ENCODE peak calls at places on chromosome 17, in four cellular contexts. One of them, this sample, is unnamed.

GRCh38 chr17:7611635-7612293 is 2.9 kb downstream of the FXR2 start:
- DNase-seq in GM12878: no peak
- DNase-seq in SK-N-SH: no peak
- DNase-seq in K562: no peak
- DNase-seq in this sample: no peak

GRCh38 chr17:36943250-36944220 is 5.2 kb upstream of the AATF start:
- DNase-seq in SK-N-SH: peak
- DNase-seq in GM12878: no peak
- DNase-seq in K562: no peak
- DNase-seq in this sample: peak

GRCh38 chr17:77228224-77229215 is 87.8 kb downstream of the SEC14L1 start:
- DNase-seq in GM12878: no peak
- DNase-seq in K562: no peak
- DNase-seq in SK-N-SH: peak
- DNase-seq in this sample: no peak

GRCh38 chr17:33284022-33284421 is 9.1 kb downstream of the ASIC2 start:
- DNase-seq in SK-N-SH: no peak
- DNase-seq in K562: no peak
- DNase-seq in GM12878: no peak
- DNase-seq in this sample: no peak

GRCh38 chr17:35372846-35373531 is 432 bp downstream of the SLFN11 start:
- DNase-seq in SK-N-SH: peak
- DNase-seq in K562: no peak
- DNase-seq in GM12878: no peak
- DNase-seq in this sample: peak

GRCh38 chr17:55134486-55135157 is 130.1 kb upstream of the HLF start:
- DNase-seq in GM12878: no peak
- DNase-seq in SK-N-SH: no peak
- DNase-seq in K562: no peak
- DNase-seq in this sample: no peak

GRCh38 chr17:49968380-49969133 is 433 bp upstream of the DLX4 start:
- DNase-seq in SK-N-SH: peak
- DNase-seq in GM12878: no peak
- DNase-seq in K562: peak
- DNase-seq in this sample: peak

GRCh38 chr17:68868708-68869107 is 86.5 kb downstream of the ABCA8 start:
- DNase-seq in K562: no peak
- DNase-seq in SK-N-SH: no peak
- DNase-seq in GM12878: no peak
- DNase-seq in this sample: no peak

GRCh38 chr17:8375738-8376259 is 705 bp downstream of the KRABD2 start:
- DNase-seq in SK-N-SH: no peak
- DNase-seq in GM12878: no peak
- DNase-seq in K562: no peak
- DNase-seq in this sample: no peak

GRCh38 chr17:2549392-2550211 is 37.9 kb upstream of the METTL16 start:
- DNase-seq in K562: no peak
- DNase-seq in GM12878: no peak
- DNase-seq in SK-N-SH: no peak
- DNase-seq in this sample: no peak

GRCh38 chr17:50364715-50365114 is 8.3 kb downstream of the MRPL27 start:
- DNase-seq in SK-N-SH: no peak
- DNase-seq in GM12878: no peak
- DNase-seq in K562: no peak
- DNase-seq in this sample: no peak

GRCh38 chr17:60372790-60373483 is 19.0 kb downstream of the USP32 start:
- DNase-seq in SK-N-SH: no peak
- DNase-seq in GM12878: no peak
- DNase-seq in K562: no peak
- DNase-seq in this sample: no peak

GRCh38 chr17:1274243-1274608 is 4.0 kb downstream of the BHLHA9 start:
- DNase-seq in GM12878: no peak
- DNase-seq in SK-N-SH: no peak
- DNase-seq in K562: no peak
- DNase-seq in this sample: no peak
- TF ChIP-seq USF1 in GM12878: no peak
- TF ChIP-seq USF1 in SK-N-SH: no peak
- TF ChIP-seq USF1 in K562: no peak
- TF ChIP-seq USF1 in this sample: no peak

GRCh38 chr17:12992676-12993075 is 25.2 kb downstream of the ELAC2 start:
- DNase-seq in K562: no peak
- DNase-seq in GM12878: no peak
- DNase-seq in SK-N-SH: no peak
- DNase-seq in this sample: no peak

GRCh38 chr17:12993631-12994030 is 24.2 kb downstream of the ELAC2 start:
- DNase-seq in SK-N-SH: no peak
- DNase-seq in GM12878: no peak
- DNase-seq in K562: no peak
- DNase-seq in this sample: no peak

GRCh38 chr17:12990926-12991325 is 26.9 kb downstream of the ELAC2 start:
- DNase-seq in K562: no peak
- DNase-seq in SK-N-SH: no peak
- DNase-seq in GM12878: no peak
- DNase-seq in this sample: no peak

GRCh38 chr17:12987120-12987519 is 30.7 kb downstream of the ELAC2 start:
- DNase-seq in GM12878: no peak
- DNase-seq in K562: no peak
- DNase-seq in SK-N-SH: peak
- DNase-seq in this sample: peak

GRCh38 chr17:12990041-12990808 is 27.6 kb downstream of the ELAC2 start:
- DNase-seq in K562: peak
- DNase-seq in GM12878: no peak
- DNase-seq in SK-N-SH: no peak
- DNase-seq in this sample: no peak
- TF ChIP-seq USF1 in K562: no peak
- TF ChIP-seq USF1 in GM12878: no peak
- TF ChIP-seq USF1 in SK-N-SH: no peak
- TF ChIP-seq USF1 in this sample: no peak

GRCh38 chr17:79400989-79401703 is 209.7 kb downstream of the RBFOX3 start:
- DNase-seq in SK-N-SH: peak
- DNase-seq in GM12878: no peak
- DNase-seq in K562: peak
- DNase-seq in this sample: peak

GRCh38 chr17:79395545-79395944 is 215.3 kb downstream of the RBFOX3 start:
- DNase-seq in GM12878: no peak
- DNase-seq in K562: no peak
- DNase-seq in SK-N-SH: no peak
- DNase-seq in this sample: no peak

GRCh38 chr17:79399610-79400144 is 211.2 kb downstream of the RBFOX3 start:
- DNase-seq in K562: no peak
- DNase-seq in SK-N-SH: peak
- DNase-seq in GM12878: no peak
- DNase-seq in this sample: no peak

GRCh38 chr17:79396696-79397095 is 214.2 kb downstream of the RBFOX3 start:
- DNase-seq in GM12878: no peak
- DNase-seq in K562: no peak
- DNase-seq in SK-N-SH: no peak
- DNase-seq in this sample: no peak

GRCh38 chr17:79398441-79398840 is 212.4 kb downstream of the RBFOX3 start:
- DNase-seq in SK-N-SH: no peak
- DNase-seq in K562: no peak
- DNase-seq in GM12878: no peak
- DNase-seq in this sample: no peak
- TF ChIP-seq USF1 in SK-N-SH: no peak
- TF ChIP-seq USF1 in K562: no peak
- TF ChIP-seq USF1 in GM12878: no peak
- TF ChIP-seq USF1 in this sample: no peak

GRCh38 chr17:65554568-65555223 is 6.8 kb downstream of the AXIN2 start:
- DNase-seq in K562: no peak
- DNase-seq in SK-N-SH: no peak
- DNase-seq in GM12878: no peak
- DNase-seq in this sample: no peak
- TF ChIP-seq USF1 in K562: no peak
- TF ChIP-seq USF1 in SK-N-SH: no peak
- TF ChIP-seq USF1 in GM12878: no peak
- TF ChIP-seq USF1 in this sample: no peak

GRCh38 chr17:82960419-82961271 is 118.8 kb upstream of the METRNL start:
- DNase-seq in SK-N-SH: no peak
- DNase-seq in GM12878: no peak
- DNase-seq in K562: no peak
- DNase-seq in this sample: no peak
- TF ChIP-seq USF1 in SK-N-SH: no peak
- TF ChIP-seq USF1 in GM12878: no peak
- TF ChIP-seq USF1 in K562: no peak
- TF ChIP-seq USF1 in this sample: no peak

GRCh38 chr17:81428121-81428515 is 32.9 kb downstream of the BAHCC1 start:
- DNase-seq in GM12878: no peak
- DNase-seq in K562: no peak
- DNase-seq in SK-N-SH: peak
- DNase-seq in this sample: no peak
- TF ChIP-seq USF1 in GM12878: no peak
- TF ChIP-seq USF1 in K562: no peak
- TF ChIP-seq USF1 in SK-N-SH: no peak
- TF ChIP-seq USF1 in this sample: no peak

GRCh38 chr17:17694229-17695081 is 13.2 kb downstream of the RAI1 start:
- DNase-seq in K562: peak
- DNase-seq in GM12878: no peak
- DNase-seq in SK-N-SH: peak
- DNase-seq in this sample: peak

GRCh38 chr17:17698869-17699351 is 17.7 kb downstream of the RAI1 start:
- DNase-seq in GM12878: no peak
- DNase-seq in K562: no peak
- DNase-seq in SK-N-SH: no peak
- DNase-seq in this sample: peak

GRCh38 chr17:17696075-17696474 is 14.8 kb downstream of the RAI1 start:
- DNase-seq in K562: no peak
- DNase-seq in GM12878: no peak
- DNase-seq in SK-N-SH: no peak
- DNase-seq in this sample: no peak

GRCh38 chr17:17698371-17698770 is 17.1 kb downstream of the RAI1 start:
- DNase-seq in SK-N-SH: no peak
- DNase-seq in GM12878: no peak
- DNase-seq in K562: no peak
- DNase-seq in this sample: peak

DNA sequence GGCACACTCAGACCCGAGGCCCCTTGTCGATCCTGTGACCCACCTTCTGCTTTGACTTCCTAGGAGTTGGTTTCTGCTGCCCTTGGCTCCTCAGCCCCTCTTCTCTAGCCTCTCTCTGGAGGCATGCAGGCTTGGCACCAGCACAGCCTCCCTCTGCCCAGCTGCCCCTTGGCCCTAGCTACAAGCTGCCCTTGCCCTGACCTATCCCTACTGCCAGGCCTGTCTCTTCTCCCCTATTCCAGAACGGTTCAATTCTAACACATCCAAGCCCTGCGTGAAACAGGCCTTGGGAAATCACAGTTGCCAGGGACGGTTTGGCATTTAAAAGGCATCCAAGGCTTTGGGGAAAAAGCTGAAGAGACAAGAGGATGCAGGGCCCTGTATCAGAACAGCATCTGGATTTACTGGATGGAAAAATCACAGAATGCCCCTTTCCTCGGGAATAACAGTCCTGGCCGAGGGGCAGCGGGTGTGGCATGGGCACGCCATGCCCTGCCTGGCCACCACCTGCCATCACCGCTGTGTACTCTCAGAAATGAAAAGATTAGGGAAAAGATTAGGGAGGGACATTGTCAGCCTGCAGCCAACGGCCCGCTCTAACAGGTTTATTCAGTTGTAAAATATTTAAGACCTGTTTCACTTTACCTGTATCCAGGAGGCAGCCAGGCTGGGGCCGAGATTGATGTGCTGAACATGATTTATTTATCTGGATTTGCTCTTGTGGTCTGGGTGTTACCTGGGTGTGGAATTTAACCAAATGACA is 15.8 kb downstream of the RAI1 start:
- DNase-seq in K562: no peak
- DNase-seq in GM12878: no peak
- DNase-seq in SK-N-SH: no peak
- DNase-seq in this sample: no peak
- TF ChIP-seq USF1 in K562: no peak
- TF ChIP-seq USF1 in GM12878: no peak
- TF ChIP-seq USF1 in SK-N-SH: no peak
- TF ChIP-seq USF1 in this sample: no peak

This sample was measured in WTC11.